ENCODE peak calls at places on chromosomes 12 and 14, in four cellular contexts. X is pancreas; C is CD4-positive, alpha-beta T cell; G is heart right ventricle. O is an unnamed sample.

GRCh38 chr14:75494898-75495297 is 27.4 kb upstream of the BATF start:
- DNase-seq in X (no peak), C (no peak), G (no peak), O (no peak)

GRCh38 chr12:8629486-8630033 is 16.9 kb upstream of the AICDA start:
- DNase-seq in C (no peak), X (no peak), G (no peak), O (no peak)

GRCh38 chr14:52265248-52265647 is 2.2 kb upstream of the PTGDR start:
- DNase-seq in G (no peak), X (no peak), C (no peak), O (no peak)

GRCh38 chr12:29547151-29547561 is 49.7 kb upstream of the OVCH1 start:
- DNase-seq in C (no peak), G (no peak), X (no peak), O (no peak)

GRCh38 chr12:123043536-123044001 is 63.1 kb downstream of the ARL6IP4 start:
- DNase-seq in C (peak; percentile 67), X (peak; percentile 87), G (peak; percentile 82), O (peak; percentile 89)

GRCh38 chr12:89844539-89844938 is 135.9 kb upstream of the ATP2B1 start:
- DNase-seq in X (no peak), C (no peak), G (no peak), O (no peak)

GRCh38 chr12:81329088-81329487 is 251.2 kb downstream of the ACSS3 start:
- DNase-seq in X (no peak), C (no peak), G (no peak), O (no peak)

GRCh38 chr12:49491823-49492222 is 47.0 kb upstream of the KCNH3 start:
- DNase-seq in G (no peak), X (no peak), C (no peak), O (no peak)

GRCh38 chr14:99401196-99401595 is 79.5 kb downstream of the SETD3 start:
- DNase-seq in X (no peak), C (no peak), G (no peak), O (no peak)

GRCh38 chr12:88299567-88300101 is 157.5 kb downstream of the TMTC3 start:
- DNase-seq in C (no peak), X (no peak), G (no peak), O (no peak)

GRCh38 chr12:89309452-89309802 is 42.9 kb downstream of the DUSP6 start:
- DNase-seq in G (no peak), C (no peak), X (no peak), O (no peak)

GRCh38 chr12:32379667-32380066 is 19.7 kb upstream of the FGD4 start:
- DNase-seq in G (no peak), C (no peak), X (no peak), O (no peak)

GRCh38 chr12:24396266-24396665 is 446.8 kb upstream of the SOX5 start:
- DNase-seq in C (no peak), X (no peak), G (no peak), O (no peak)

GRCh38 chr12:57694459-57695019 is 607 bp downstream of the OS9 start:
- DNase-seq in C (no peak), X (no peak), G (no peak), O (no peak)

GRCh38 chr14:103546651-103547454 is 15.6 kb downstream of the BAG5 start:
- DNase-seq in C (peak; percentile 59), G (peak; percentile 69), X (peak; percentile 92), O (peak; percentile 84)

GRCh38 chr14:22598896-22599244 is 770 bp downstream of the ABHD4 start:
- DNase-seq in X (no peak), G (no peak), C (no peak), O (no peak)
- TF ChIP-seq CTCF in X (no peak), G (no peak), C (peak; percentile 17), O (peak; percentile 6)

GRCh38 chr12:121802843-121803698 is 738 bp upstream of the SETD1B start:
- DNase-seq in C (peak; percentile 83), X (peak; percentile 89), G (peak; percentile 92), O (peak; percentile 94)
- TF ChIP-seq CTCF in C (no peak), X (no peak), G (no peak), O (no peak)

GRCh38 chr14:106530031-106530422 is 1003.6 kb downstream of the TMEM121 start:
- DNase-seq in G (no peak), X (no peak), C (no peak), O (no peak)

GRCh38 chr14:106528717-106529116 is 1002.3 kb downstream of the TMEM121 start:
- DNase-seq in C (no peak), G (no peak), X (no peak), O (no peak)

GRCh38 chr14:106530423-106531107 is 1004.2 kb downstream of the TMEM121 start:
- DNase-seq in G (no peak), X (no peak), C (peak; percentile 30), O (no peak)
- TF ChIP-seq CTCF in G (no peak), X (no peak), C (peak; percentile 21), O (no peak)

GRCh38 chr12:66169221-66170170 is at the start of gene TMBIM4:
- DNase-seq in G (peak; percentile 91), C (peak; percentile 82), X (peak; percentile 90), O (peak; percentile 93)
- TF ChIP-seq CTCF in G (peak; percentile 53), C (peak; percentile 57), X (peak; percentile 23), O (peak; percentile 67)

DNA sequence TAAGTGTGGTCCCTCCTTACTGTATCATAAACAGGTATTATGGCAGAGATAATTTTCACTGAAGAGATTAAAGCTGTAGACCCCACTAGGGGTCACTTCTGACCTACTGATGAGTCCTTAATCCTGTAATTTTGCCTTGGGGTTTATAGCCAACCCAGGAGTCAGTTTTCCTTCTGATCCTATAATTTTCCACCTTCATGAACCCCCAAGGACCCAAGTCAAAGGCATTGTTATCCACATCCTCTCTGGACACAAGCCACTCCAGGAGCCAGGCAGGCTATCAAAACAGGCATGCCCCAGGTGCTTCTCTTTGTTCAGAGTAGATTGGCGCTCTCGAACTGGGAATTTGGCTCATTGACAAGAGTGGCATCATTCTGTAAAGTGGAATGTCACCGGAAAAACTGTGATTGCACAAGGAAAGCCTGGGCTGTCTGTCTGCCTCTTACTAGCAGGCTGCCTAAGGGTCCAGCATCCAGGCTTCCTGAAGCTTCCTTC is 1523.3 kb upstream of the FLRT2 start:
- DNase-seq in X (no peak), C (no peak), G (peak; percentile 36), O (no peak)
- TF ChIP-seq CTCF in X (no peak), C (no peak), G (no peak), O (no peak)

GRCh38 chr14:59190372-59190771 is 1.9 kb downstream of the DAAM1 start:
- DNase-seq in G (peak; percentile 29), X (no peak), C (no peak), O (no peak)

GRCh38 chr14:59188461-59189280 is at the start of gene DAAM1:
- DNase-seq in X (peak; percentile 90), G (peak; percentile 98), C (peak; percentile 97), O (peak; percentile 99)

GRCh38 chr14:59189822-59190368 is 1.4 kb downstream of the DAAM1 start:
- DNase-seq in C (peak; percentile 70), G (peak; percentile 84), X (peak; percentile 84), O (peak; percentile 88)

GRCh38 chr14:59187802-59188460 is 536 bp upstream of the DAAM1 start:
- DNase-seq in G (peak; percentile 25), X (peak; percentile 55), C (peak; percentile 43), O (peak; percentile 52)

GRCh38 chr14:59189281-59189821 is 884 bp downstream of the DAAM1 start:
- DNase-seq in C (peak; percentile 16), X (peak; percentile 71), G (peak; percentile 21), O (peak; percentile 51)
- TF ChIP-seq CTCF in C (no peak), X (no peak), G (no peak), O (peak; percentile 17)

GRCh38 chr14:31320922-31321779 is 99.2 kb downstream of the HEATR5A start:
- DNase-seq in C (no peak), X (no peak), G (no peak), O (no peak)

GRCh38 chr14:31320216-31320615 is 100.1 kb downstream of the HEATR5A start:
- DNase-seq in X (no peak), C (no peak), G (peak; percentile 66), O (no peak)

GRCh38 chr14:31323419-31323818 is 96.9 kb downstream of the HEATR5A start:
- DNase-seq in C (no peak), X (no peak), G (no peak), O (no peak)

GRCh38 chr14:31326111-31326510 is 94.2 kb downstream of the HEATR5A start:
- DNase-seq in X (no peak), G (no peak), C (no peak), O (no peak)
- TF ChIP-seq CTCF in X (no peak), G (no peak), C (peak; percentile 25), O (no peak)

GRCh38 chr12:69389836-69390235 is 30.3 kb downstream of the YEATS4 start:
- DNase-seq in C (no peak), G (no peak), X (no peak), O (no peak)

GRCh38 chr12:69386921-69387320 is 27.4 kb downstream of the YEATS4 start:
- DNase-seq in X (no peak), G (no peak), C (no peak), O (no peak)

GRCh38 chr12:69392146-69392928 is 32.8 kb downstream of the YEATS4 start:
- DNase-seq in X (no peak), G (no peak), C (no peak), O (no peak)

GRCh38 chr12:69385038-69385437 is 25.5 kb downstream of the YEATS4 start:
- DNase-seq in C (no peak), X (no peak), G (no peak), O (no peak)

DNA sequence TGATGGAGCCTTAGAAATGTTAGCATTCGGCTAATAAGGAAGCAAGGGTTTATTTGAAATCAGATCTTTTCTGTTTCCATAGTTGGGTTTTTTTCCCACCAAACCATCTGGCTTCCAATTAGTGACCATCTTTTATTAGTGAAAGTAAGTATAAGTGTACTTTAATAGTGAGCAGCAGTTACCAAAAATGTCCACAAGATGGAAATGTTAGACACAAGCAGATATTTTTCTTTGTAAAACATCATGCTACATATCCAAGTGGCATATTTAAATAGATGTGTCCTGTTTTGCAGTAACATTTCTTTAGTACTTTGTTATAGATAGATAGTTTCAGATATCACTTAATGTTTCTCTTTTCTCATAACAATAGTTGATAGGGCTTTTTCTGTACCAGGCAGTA is 28.8 kb downstream of the YEATS4 start:
- DNase-seq in X (no peak), G (no peak), C (no peak), O (no peak)
- TF ChIP-seq CTCF in X (no peak), G (peak; percentile 49), C (no peak), O (peak; percentile 39)

GRCh38 chr12:91332305-91332704 is 149.7 kb upstream of the DCN start:
- DNase-seq in X (no peak), C (no peak), G (no peak), O (no peak)
- TF ChIP-seq CTCF in X (no peak), C (no peak), G (no peak), O (no peak)

GRCh38 chr12:92879698-92880322 is 49.3 kb downstream of the EEA1 start:
- DNase-seq in C (no peak), G (no peak), X (no peak), O (no peak)
- TF ChIP-seq CTCF in C (no peak), G (no peak), X (no peak), O (no peak)